ENCODE peak calls at places on chromosomes 5 and 9, in nine cellular contexts. X, H, I, T, E, K, Y, L and P are unnamed samples.

GRCh38 chr5:72194846-72195245 is 87.6 kb downstream of the MAP1B start:
- ATAC-seq in X (no peak), H (no peak), I (no peak), T (no peak), E (no peak), K (no peak), Y (no peak), L (no peak), P (no peak)

GRCh38 chr5:131389096-131389868 is 125.4 kb downstream of the CDC42SE2 start:
- ATAC-seq in X (no peak), H (no peak), I (no peak), T (no peak), E (no peak), K (no peak), Y (no peak), L (no peak), P (no peak)

GRCh38 chr9:136377351-136378170 is 4.1 kb upstream of the CARD9 start:
- ATAC-seq in X (no peak), H (peak; percentile 3), I (no peak), T (no peak), E (no peak), K (no peak), Y (no peak), L (no peak), P (no peak)

GRCh38 chr5:62767650-62768049 is 189.0 kb downstream of the LRRC70 start:
- ATAC-seq in X (no peak), H (no peak), I (no peak), T (no peak), E (no peak), K (no peak), Y (no peak), L (no peak), P (no peak)

GRCh38 chr5:54884195-54884536 is 101.2 kb downstream of the ESM1 start:
- ATAC-seq in X (no peak), H (no peak), I (no peak), T (no peak), E (no peak), K (no peak), Y (no peak), L (no peak), P (no peak)

GRCh38 chr9:4417578-4418325 is 72.5 kb upstream of the SLC1A1 start:
- ATAC-seq in X (no peak), H (no peak), I (no peak), T (no peak), E (no peak), K (no peak), Y (peak; percentile 44), L (no peak), P (no peak)

GRCh38 chr5:21070871-21071270 is 1082.9 kb upstream of the CDH18 start:
- ATAC-seq in X (no peak), H (no peak), I (no peak), T (no peak), E (no peak), K (no peak), Y (no peak), L (no peak), P (no peak)

GRCh38 chr9:110049699-110050450 is 158.1 kb downstream of the C9orf152 start:
- ATAC-seq in X (no peak), H (peak; percentile 71), I (peak; percentile 56), T (no peak), E (no peak), K (peak; percentile 70), Y (peak; percentile 41), L (peak; percentile 71), P (peak; percentile 39)